ENCODE peak calls at places on chromosomes 1 and 21, in four cellular contexts. D is glutamatergic neuron, K is 8988T, C is T-helper 1 cell. E is an unnamed sample.

GRCh38 chr1:21898326-21899155 is 38.6 kb downstream of the HSPG2 start:
- DNase-seq in D (no peak), K (no peak), C (no peak), E (no peak)

GRCh38 chr1:226948051-226948450 is 8.0 kb downstream of the COQ8A start:
- DNase-seq in D (no peak), K (no peak), C (no peak), E (no peak)

GRCh38 chr1:14082331-14082730 is 382.3 kb downstream of the PRDM2 start:
- DNase-seq in D (no peak), K (no peak), C (no peak), E (no peak)

GRCh38 chr1:115655307-115655664 is 13.5 kb downstream of the VANGL1 start:
- DNase-seq in D (no peak), K (no peak), C (no peak), E (no peak)

GRCh38 chr21:43634618-43635017 is 24.7 kb downstream of the HSF2BP start:
- DNase-seq in D (no peak), K (no peak), C (no peak), E (no peak)

GRCh38 chr1:151837841-151838490 is 1.7 kb downstream of the C2CD4D start:
- DNase-seq in D (no peak), K (no peak), C (no peak), E (no peak)

GRCh38 chr1:153228481-153228880 is 11.1 kb downstream of the PRR9 start:
- DNase-seq in D (no peak), K (no peak), C (no peak), E (no peak)

GRCh38 chr1:147821883-147822282 is 61.5 kb upstream of the GJA5 start:
- DNase-seq in D (no peak), K (no peak), C (no peak), E (no peak)

GRCh38 chr1:53246261-53247134 is 8.2 kb upstream of the MAGOH start:
- DNase-seq in D (no peak), K (no peak), C (no peak), E (no peak)

GRCh38 chr1:94698759-94699502 is 121.2 kb upstream of the SLC44A3 start:
- DNase-seq in D (no peak), K (no peak), C (no peak), E (no peak)

GRCh38 chr1:239755513-239755912 is 336.2 kb upstream of the FMN2 start:
- DNase-seq in D (no peak), K (no peak), C (no peak), E (no peak)

GRCh38 chr1:201050515-201051277 is 27.2 kb upstream of the KIF21B start:
- DNase-seq in D (no peak), K (no peak), C (no peak), E (no peak)

GRCh38 chr1:21496063-21496462 is 13.2 kb upstream of the ALPL start:
- DNase-seq in D (no peak), K (no peak), C (no peak), E (no peak)

GRCh38 chr1:163379801-163380200 is 58.0 kb downstream of the NUF2 start:
- DNase-seq in D (no peak), K (no peak), C (no peak), E (no peak)

GRCh38 chr1:244460195-244460594 is 878 bp upstream of the CATSPERE start:
- DNase-seq in D (no peak), K (no peak), C (peak), E (no peak)

GRCh38 chr21:37829447-37829846 is 86.8 kb downstream of the KCNJ6 start:
- DNase-seq in D (no peak), K (no peak), C (no peak), E (no peak)

GRCh38 chr1:110673805-110674336 is 869 bp downstream of the KCNA3 start:
- DNase-seq in D (no peak), K (no peak), C (peak), E (peak)